ENCODE peak calls at places on chromosomes 6 and 20, in seven cellular contexts. P is HS-5; J is central memory CD4-positive, alpha-beta T cell; K is caudate nucleus; I is activated naive CD8-positive, alpha-beta T cell treated with anti-CD3 and anti-CD28 coated beads, Interleukin-2, amount 50 U/mL, for 24 hours; W is GDM1; Q is GM04504. A is an unnamed sample.

GRCh38 chr6:20403766-20404640 is 2.3 kb downstream of the E2F3 start:
- DNase-seq in J (peak), K (peak), P (peak), I (peak), Q (no peak), W (peak), A (peak)

GRCh38 chr20:62985089-62985778 is 21.5 kb downstream of the BHLHE23 start:
- DNase-seq in Q (no peak), W (no peak), K (no peak), P (no peak), J (no peak), I (no peak), A (no peak)

GRCh38 chr6:33993653-33994052 is 152.2 kb downstream of the GRM4 start:
- DNase-seq in I (no peak), Q (no peak), W (no peak), P (no peak), K (no peak), J (no peak), A (no peak)

GRCh38 chr6:73032586-73032985 is 192.7 kb downstream of the KHDC1L start:
- DNase-seq in I (no peak), J (no peak), P (peak), K (no peak), Q (no peak), W (no peak), A (peak)

GRCh38 chr20:11182715-11183114 is 508.9 kb upstream of the JAG1 start:
- DNase-seq in I (no peak), K (no peak), J (no peak), P (no peak), W (no peak), Q (no peak), A (no peak)

GRCh38 chr20:33442136-33443005 is 1.2 kb downstream of the SNTA1 start:
- DNase-seq in W (no peak), J (no peak), I (no peak), K (no peak), Q (no peak), P (no peak), A (no peak)

GRCh38 chr6:37819802-37820712 is 530 bp downstream of the ZFAND3 start:
- DNase-seq in Q (peak), J (peak), W (peak), P (peak), K (peak), I (peak), A (peak)

GRCh38 chr20:39309458-39309857 is 347.3 kb downstream of the DHX35 start:
- DNase-seq in J (no peak), P (no peak), Q (no peak), I (no peak), K (no peak), W (no peak), A (no peak)

GRCh38 chr6:151765444-151765886 is 42.0 kb upstream of the ESR1 start:
- DNase-seq in K (peak), Q (peak), P (peak), J (peak), W (peak), I (peak), A (peak)

GRCh38 chr6:166244353-166245045 is 63.7 kb downstream of the PRR18 start:
- DNase-seq in Q (no peak), P (no peak), W (peak), K (no peak), J (peak), I (peak), A (no peak)

GRCh38 chr20:45111285-45111684 is 3.7 kb downstream of the WFDC5 start:
- DNase-seq in W (no peak), K (no peak), P (no peak), J (no peak), Q (no peak), I (no peak), A (no peak)

GRCh38 chr6:47126647-47127339 is 84.7 kb upstream of the ADGRF1 start:
- DNase-seq in P (no peak), W (no peak), Q (no peak), J (no peak), K (no peak), I (no peak), A (no peak)

GRCh38 chr6:11538049-11538798 is 675 bp downstream of the TMEM170B start:
- DNase-seq in P (no peak), K (peak), Q (no peak), I (peak), W (peak), J (peak), A (no peak)

GRCh38 chr6:153096792-153097191 is 34.3 kb downstream of the RGS17 start:
- DNase-seq in P (no peak), Q (no peak), I (no peak), J (no peak), K (no peak), W (no peak), A (no peak)

GRCh38 chr6:137259349-137259748 is 40.2 kb upstream of the IFNGR1 start:
- DNase-seq in P (no peak), Q (no peak), K (no peak), W (no peak), J (no peak), I (no peak), A (no peak)

GRCh38 chr6:84136364-84137050 is 90.9 kb downstream of the CEP162 start:
- DNase-seq in K (no peak), J (no peak), P (no peak), I (no peak), W (no peak), Q (no peak), A (no peak)

A was measured in H4.